ENCODE peak calls at places on chromosomes 4 and X, in eight cellular contexts. Z is ovary, S is HCT116, W is uterus, K is upper lobe of left lung, G is esophagus squamous epithelium, D is adrenal gland, H is breast epithelium. O is an unnamed sample.

GRCh38 chrX:17859609-17860178 is 1.4 kb downstream of the RAI2 start:
- DNase-seq in Z (peak; percentile 47), S (no peak), W (no peak), K (peak; percentile 53), G (no peak), D (peak; percentile 22), H (peak; percentile 54), O (no peak)

GRCh38 chr4:147846318-147847135 is 114.6 kb downstream of the ARHGAP10 start:
- DNase-seq in Z (no peak), S (no peak), W (no peak), K (no peak), G (no peak), D (no peak), H (no peak), O (no peak)

GRCh38 chr4:27084685-27085356 is 224.2 kb downstream of the STIM2 start:
- DNase-seq in Z (peak; percentile 43), S (no peak), W (peak; percentile 18), K (peak; percentile 87), G (no peak), D (peak; percentile 44), H (no peak), O (no peak)

GRCh38 chr4:37383579-37384229 is 139.2 kb downstream of the NWD2 start:
- DNase-seq in Z (no peak), S (peak; percentile 36), W (no peak), K (no peak), G (no peak), D (peak; percentile 16), H (no peak), O (no peak)

GRCh38 chr4:10121568-10122097 is 5.0 kb upstream of the WDR1 start:
- DNase-seq in Z (no peak), S (no peak), W (no peak), K (no peak), G (no peak), D (no peak), H (no peak), O (no peak)

GRCh38 chrX:40866878-40867277 is 131.5 kb upstream of the MED14 start:
- DNase-seq in Z (no peak), S (no peak), W (no peak), K (no peak), G (no peak), D (peak; percentile 46), H (no peak), O (no peak)

GRCh38 chrX:31213941-31214340 is 142.1 kb upstream of the FTHL17 start:
- DNase-seq in Z (no peak), S (no peak), W (no peak), K (no peak), G (no peak), D (no peak), H (no peak), O (no peak)

GRCh38 chr4:154982187-154983047 is 201.3 kb downstream of the RBM46 start:
- DNase-seq in Z (peak; percentile 67), S (peak; percentile 58), W (peak; percentile 20), K (no peak), G (no peak), D (peak; percentile 47), H (peak; percentile 67), O (no peak)

GRCh38 chr4:15110120-15110571 is 107.9 kb downstream of the CPEB2 start:
- DNase-seq in Z (no peak), S (no peak), W (no peak), K (no peak), G (no peak), D (no peak), H (no peak), O (no peak)

GRCh38 chr4:113950207-113950606 is 29.2 kb downstream of the ARSJ start:
- DNase-seq in Z (no peak), S (no peak), W (no peak), K (no peak), G (no peak), D (no peak), H (no peak), O (no peak)

GRCh38 chr4:185182196-185182595 is 21.6 kb downstream of the CFAP97 start:
- DNase-seq in Z (no peak), S (no peak), W (no peak), K (no peak), G (no peak), D (no peak), H (no peak), O (no peak)

GRCh38 chrX:105120460-105120859 is 100.0 kb downstream of the TEX13A start:
- DNase-seq in Z (no peak), S (no peak), W (no peak), K (no peak), G (no peak), D (no peak), H (no peak), O (no peak)

GRCh38 chr4:130336585-130337217 is 1240.7 kb downstream of the C4orf33 start:
- DNase-seq in Z (no peak), S (peak; percentile 26), W (no peak), K (no peak), G (no peak), D (no peak), H (no peak), O (no peak)

DNA sequence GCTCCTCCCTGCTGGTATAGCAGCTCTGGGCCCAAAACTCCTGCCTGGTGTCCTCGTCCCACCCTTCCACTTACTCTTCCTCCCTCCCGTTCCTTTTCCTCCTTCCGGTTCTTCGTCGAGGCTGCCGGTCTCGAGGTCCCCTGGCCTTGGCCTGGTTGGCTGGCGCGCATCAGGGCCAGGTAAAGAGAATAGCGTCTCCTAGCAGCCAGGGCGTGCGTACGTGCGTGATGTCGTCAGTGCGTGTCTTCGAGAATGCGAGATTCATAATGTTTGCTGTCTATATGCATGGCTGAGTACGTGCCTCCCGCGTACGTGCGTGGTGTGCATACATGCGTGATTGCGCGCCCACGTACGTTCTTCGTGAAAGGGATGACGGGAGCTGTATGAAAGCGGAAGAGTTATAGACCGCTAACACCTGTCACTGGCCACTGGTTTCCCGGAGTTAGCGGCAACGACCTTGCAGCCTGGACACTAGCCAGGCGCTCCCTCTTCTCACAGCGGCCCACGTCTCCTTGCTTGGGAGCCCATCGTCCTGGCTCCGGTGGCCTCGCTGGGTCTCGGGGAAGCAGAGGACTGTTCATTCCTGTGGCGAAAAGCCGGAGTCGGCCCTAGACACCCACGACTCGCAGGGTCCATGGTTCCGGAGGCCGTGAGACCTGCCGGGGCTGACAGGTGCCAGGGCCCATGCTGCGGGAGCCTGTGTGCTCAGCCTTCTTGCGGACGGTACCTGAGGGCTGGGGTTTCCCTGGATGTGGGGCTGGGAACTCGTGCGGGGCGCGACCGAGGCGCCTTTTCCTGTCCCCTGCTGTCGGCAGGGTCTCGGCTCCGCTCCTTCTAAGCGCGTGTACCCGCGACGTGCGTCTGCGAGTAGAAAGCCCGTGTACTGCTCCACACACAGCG is at the start of gene EOLA1:
- DNase-seq in Z (peak; percentile 87), S (peak; percentile 90), W (no peak), K (peak; percentile 79), G (peak; percentile 79), D (peak; percentile 91), H (peak; percentile 76), O (peak; percentile 50)
- TF ChIP-seq POLR2A in Z (peak; percentile 28), S (peak; percentile 60), W (no peak), K (peak; percentile 21), G (peak; percentile 61), D (peak; percentile 5), H (no peak), O (peak; percentile 88)

GRCh38 chrX:14872851-14873675 is at the start of the genes FANCB and MOSPD2:
- DNase-seq in Z (peak; percentile 95), S (peak; percentile 85), W (peak; percentile 94), K (peak; percentile 97), G (peak; percentile 63), D (peak; percentile 94), H (peak; percentile 92), O (peak; percentile 63)
- TF ChIP-seq POLR2A in Z (no peak), S (no peak), W (no peak), K (peak; percentile 53), G (peak; percentile 52), D (no peak), H (no peak), O (peak; percentile 49)

DNA sequence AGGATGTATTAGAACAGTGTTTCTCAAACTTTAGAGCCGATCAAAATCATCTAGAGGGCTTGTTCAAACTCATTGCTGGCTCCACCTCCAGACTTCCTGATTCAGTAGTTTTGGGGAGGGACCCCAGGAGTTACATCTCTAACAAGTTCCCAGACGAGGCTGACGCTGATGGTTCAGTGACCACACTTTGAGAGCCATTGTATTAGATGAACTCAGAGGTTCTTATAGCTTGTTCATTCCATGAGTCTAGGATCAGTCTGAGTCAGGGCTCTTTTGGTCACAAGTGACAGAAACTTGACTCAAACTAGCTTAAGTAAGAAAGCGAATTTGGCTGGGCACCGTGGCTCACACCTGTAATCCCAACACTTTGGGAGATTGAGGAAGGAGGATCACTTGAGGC is 11.5 kb upstream of the ADGRG2 start:
- DNase-seq in Z (no peak), S (no peak), W (no peak), K (no peak), G (no peak), D (no peak), H (no peak), O (no peak)
- TF ChIP-seq POLR2A in Z (no peak), S (no peak), W (no peak), K (no peak), G (no peak), D (no peak), H (no peak), O (no peak)

GRCh38 chrX:71579990-71580380 is 1.7 kb downstream of the GCNA start:
- DNase-seq in Z (no peak), S (no peak), W (no peak), K (no peak), G (no peak), D (no peak), H (no peak), O (no peak)

GRCh38 chrX:71581210-71581609 is 3.0 kb downstream of the GCNA start:
- DNase-seq in Z (no peak), S (no peak), W (no peak), K (no peak), G (no peak), D (no peak), H (no peak), O (no peak)

GRCh38 chrX:71578253-71579135 is at the start of gene GCNA:
- DNase-seq in Z (no peak), S (no peak), W (no peak), K (peak; percentile 45), G (no peak), D (no peak), H (no peak), O (peak; percentile 18)

GRCh38 chrX:71577682-71578081 is 555 bp upstream of the GCNA start:
- DNase-seq in Z (no peak), S (no peak), W (no peak), K (peak; percentile 56), G (no peak), D (no peak), H (no peak), O (no peak)

DNA sequence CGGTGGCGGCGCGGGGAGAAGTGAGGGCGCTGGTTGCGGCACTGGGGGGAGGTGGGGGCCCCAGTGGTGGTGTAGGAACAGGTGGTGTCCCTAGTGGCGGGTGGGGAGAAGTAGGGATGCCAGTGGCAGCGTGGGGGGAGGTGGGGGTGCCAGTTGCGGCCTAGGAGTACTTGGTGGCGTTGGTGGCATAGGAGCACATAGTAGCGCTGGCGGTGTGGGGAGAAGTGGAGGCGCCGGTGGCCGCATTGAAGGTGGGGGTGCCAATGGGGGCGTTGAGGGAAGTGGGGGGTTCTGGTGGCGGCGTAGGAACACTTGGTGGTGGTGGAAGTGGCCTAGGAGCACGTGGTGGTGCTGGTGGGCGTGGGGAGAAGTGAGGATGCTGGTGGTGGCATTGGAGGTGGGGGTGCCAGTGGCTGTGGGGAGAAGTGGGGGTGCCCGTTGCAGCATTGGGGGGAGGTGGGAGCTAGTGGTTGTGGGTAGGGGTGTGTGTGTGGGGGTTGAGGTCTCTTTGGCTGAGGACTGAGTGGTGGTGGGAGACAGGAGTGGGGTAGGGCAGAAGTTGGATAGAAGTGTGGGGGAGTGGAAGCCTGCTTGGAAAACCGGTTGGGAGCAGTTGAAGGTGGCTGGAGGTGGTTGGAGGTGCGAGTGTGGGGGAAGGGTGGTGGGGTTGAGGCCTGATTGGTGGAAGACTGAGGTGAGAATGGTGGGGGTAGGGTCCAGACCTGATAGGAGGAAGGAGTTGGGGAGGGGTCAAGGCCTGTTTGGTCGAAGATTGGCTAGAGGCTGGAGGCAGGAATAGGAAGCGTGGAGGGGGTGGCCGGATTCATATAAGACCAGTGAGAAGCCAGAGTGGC is 1.1 kb downstream of the GCNA start:
- DNase-seq in Z (no peak), S (no peak), W (no peak), K (peak; percentile 46), G (no peak), D (no peak), H (no peak), O (peak; percentile 14)
- TF ChIP-seq POLR2A in Z (no peak), S (no peak), W (no peak), K (no peak), G (no peak), D (no peak), H (no peak), O (no peak)

O was measured in GM12892.